ENCODE peak calls at places on chromosomes 11 and 22, in four cellular contexts. O, E, H and F are unnamed samples.

GRCh38 chr11:129933866-129934265 is 38.5 kb upstream of the NFRKB start:
- DNase-seq in E (no peak), O (no peak), H (no peak), F (no peak)

GRCh38 chr22:45923812-45924211 is 53.1 kb downstream of the WNT7B start:
- DNase-seq in E (no peak), H (no peak), O (no peak), F (no peak)

GRCh38 chr11:61121917-61122316 is 19.6 kb downstream of the CD5 start:
- DNase-seq in E (no peak), O (no peak), H (no peak), F (no peak)

GRCh38 chr11:36399236-36399635 is 103.1 kb downstream of the PRR5L start:
- DNase-seq in O (no peak), E (no peak), H (no peak), F (no peak)

GRCh38 chr11:20005747-20006146 is 154.5 kb downstream of the DBX1 start:
- DNase-seq in E (no peak), H (no peak), O (no peak), F (no peak)

GRCh38 chr11:72720806-72721205 is 31.4 kb downstream of the ARAP1 start:
- DNase-seq in H (no peak), E (no peak), O (no peak), F (no peak)

GRCh38 chr11:125476721-125477120 is 19.3 kb downstream of the FEZ1 start:
- DNase-seq in H (no peak), E (no peak), O (no peak), F (no peak)

GRCh38 chr22:38713921-38714320 is 8.2 kb downstream of the GTPBP1 start:
- DNase-seq in O (no peak), H (no peak), E (no peak), F (no peak)

GRCh38 chr11:132312161-132312560 is 941.7 kb downstream of the NTM start:
- DNase-seq in O (no peak), E (no peak), H (no peak), F (peak; percentile 3)

GRCh38 chr22:30873086-30873650 is 95.4 kb downstream of the MORC2 start:
- DNase-seq in H (no peak), E (no peak), O (peak; percentile 24), F (no peak)

GRCh38 chr11:124869331-124869730 is 4.1 kb downstream of the ROBO3 start:
- DNase-seq in H (no peak), O (peak; percentile 47), E (no peak), F (no peak)

GRCh38 chr11:4044971-4045646 is 49.5 kb upstream of the RRM1 start:
- DNase-seq in H (no peak), O (no peak), E (peak; percentile 36), F (no peak)

GRCh38 chr11:126890561-126890960 is 110.0 kb downstream of the KIRREL3 start:
- DNase-seq in O (peak; percentile 77), H (no peak), E (no peak), F (no peak)

GRCh38 chr11:27699926-27700350 is 317 bp downstream of the BDNF start:
- DNase-seq in O (peak; percentile 72), H (no peak), E (no peak), F (no peak)

GRCh38 chr11:70590356-70590991 is 192.1 kb downstream of the CTTN start:
- DNase-seq in E (no peak), H (no peak), O (no peak), F (no peak)